ENCODE peak calls at places on chromosomes 16 and 17, in seven cellular contexts. T is stimulated activated CD4-positive, alpha-beta T cell treated with anti-CD3 and anti-CD28 coated beads, Interleukin-12 subunit alpha, Interleukin-12 subunit beta, amount 100 ng/mL, for 48 hours; S is retinal pigment epithelial cell; X is Kasumi-1; F is cardiac fibroblast; W is neuronal stem cell; N is mucosa of descending colon. J is an unnamed sample.

GRCh38 chr17:45792995-45793755 is 9.1 kb downstream of the CRHR1 start:
- DNase-seq in S (no peak), T (no peak), N (no peak), X (no peak), W (no peak), F (peak), J (no peak)

GRCh38 chr17:63247706-63248105 is 198.4 kb downstream of the CYB561 start:
- DNase-seq in W (no peak), N (no peak), S (no peak), X (no peak), F (no peak), T (no peak), J (no peak)

GRCh38 chr17:60170835-60171752 is 21.3 kb downstream of the CA4 start:
- DNase-seq in X (no peak), W (no peak), F (no peak), S (no peak), N (no peak), T (no peak), J (peak)

GRCh38 chr16:85753559-85753958 is 2.7 kb upstream of the C16orf74 start:
- DNase-seq in T (no peak), W (no peak), X (no peak), S (no peak), F (no peak), N (no peak), J (no peak)

GRCh38 chr16:73214825-73215481 is 167.0 kb upstream of the ZFHX3 start:
- DNase-seq in T (no peak), S (peak), X (no peak), W (no peak), N (no peak), F (peak), J (peak)

GRCh38 chr17:72477529-72477928 is 356.7 kb downstream of the SOX9 start:
- DNase-seq in T (no peak), X (no peak), W (no peak), S (no peak), N (peak), F (no peak), J (no peak)

GRCh38 chr16:30561212-30561816 is 3.1 kb upstream of the ZNF764 start:
- DNase-seq in N (peak), W (no peak), T (no peak), X (no peak), F (peak), S (no peak), J (no peak)

GRCh38 chr16:69143116-69143515 is 10.7 kb downstream of the UTP4 start:
- DNase-seq in S (no peak), N (peak), T (no peak), F (peak), W (no peak), X (peak), J (no peak)

GRCh38 chr16:75703341-75703740 is 2.1 kb upstream of the DUXB start:
- DNase-seq in W (no peak), F (no peak), S (no peak), T (no peak), X (no peak), N (no peak), J (no peak)

GRCh38 chr16:79150128-79150527 is 450.4 kb downstream of the MAF start:
- DNase-seq in W (no peak), F (no peak), N (no peak), T (no peak), S (no peak), X (no peak), J (no peak)

GRCh38 chr16:11094075-11094593 is 149.8 kb downstream of the CLEC16A start:
- DNase-seq in F (no peak), T (peak), S (no peak), X (peak), W (no peak), N (no peak), J (peak)

GRCh38 chr17:17236295-17237025 is 508 bp downstream of the FLCN start:
- DNase-seq in W (peak), F (peak), X (no peak), S (no peak), N (peak), T (no peak), J (peak)

GRCh38 chr17:46044286-46044928 is 45.4 kb downstream of the STH start:
- DNase-seq in X (peak), W (peak), F (peak), S (peak), N (peak), T (no peak), J (peak)

GRCh38 chr17:40373999-40374398 is 9.5 kb upstream of the GJD3 start:
- DNase-seq in F (no peak), S (no peak), N (peak), W (no peak), T (no peak), X (no peak), J (no peak)

GRCh38 chr17:19002805-19003542 is 1.6 kb downstream of the FAM83G start:
- DNase-seq in S (no peak), W (no peak), F (peak), N (no peak), T (no peak), X (no peak), J (no peak)

GRCh38 chr16:11916524-11917285 is 949 bp upstream of the GSPT1 start:
- DNase-seq in T (no peak), X (no peak), S (peak), W (no peak), N (peak), F (peak), J (peak)

GRCh38 chr16:78516006-78516405 is 416.6 kb downstream of the WWOX start:
- DNase-seq in N (no peak), W (no peak), X (no peak), F (no peak), S (no peak), T (no peak), J (no peak)

GRCh38 chr17:75508848-75509450 is 6.4 kb downstream of the CASKIN2 start:
- DNase-seq in X (no peak), W (no peak), F (no peak), S (no peak), N (no peak), T (no peak), J (no peak)

GRCh38 chr16:2226245-2226793 is 2.9 kb downstream of the E4F1 start:
- DNase-seq in F (no peak), W (no peak), N (peak), X (no peak), T (no peak), S (no peak), J (peak)

GRCh38 chr16:72203401-72203800 is 31.4 kb upstream of the PMFBP1 start:
- DNase-seq in X (peak), F (peak), W (no peak), T (no peak), S (peak), N (peak), J (no peak)

GRCh38 chr17:54899201-54899600 is 1.5 kb upstream of the TOM1L1 start:
- DNase-seq in N (no peak), W (no peak), T (no peak), S (no peak), X (no peak), F (no peak), J (no peak)

GRCh38 chr16:1674306-1674705 is 3.8 kb upstream of the JPT2 start:
- DNase-seq in X (no peak), S (no peak), W (no peak), F (no peak), T (no peak), N (no peak), J (no peak)

GRCh38 chr17:81094744-81095607 is 60.0 kb downstream of the BAIAP2 start:
- DNase-seq in S (peak), F (peak), T (peak), N (peak), X (no peak), W (peak), J (peak)

GRCh38 chr17:43637563-43638323 is 24.0 kb downstream of the MEOX1 start:
- DNase-seq in N (no peak), T (no peak), S (peak), F (no peak), X (no peak), W (no peak), J (no peak)

GRCh38 chr16:53045554-53046250 is 7.0 kb downstream of the CHD9NB start:
- DNase-seq in X (no peak), S (no peak), T (no peak), N (peak), F (no peak), W (no peak), J (no peak)

GRCh38 chr16:5377280-5377898 is 279.8 kb upstream of the EEF2KMT start:
- DNase-seq in F (no peak), T (no peak), S (no peak), X (no peak), W (no peak), N (no peak), J (no peak)